ENCODE peak calls at places on chromosomes 6 and 20, in five cellular contexts. W is stomach, D is Peyer's patch, K is HCT116, N is ovary. O is an unnamed sample.

GRCh38 chr6:26197736-26198625 is 110.8 kb downstream of the HFE start:
- DNase-seq in W (no peak), D (peak; percentile 85), N (no peak), K (peak; percentile 35), O (peak; percentile 39)

GRCh38 chr6:90217621-90218496 is 78.8 kb downstream of the BACH2 start:
- DNase-seq in D (peak; percentile 58), N (no peak), K (no peak), W (peak; percentile 56), O (no peak)

GRCh38 chr6:34745277-34746103 is 11.8 kb upstream of the SNRPC start:
- DNase-seq in D (peak; percentile 79), W (peak; percentile 82), K (no peak), N (no peak), O (peak; percentile 43)

GRCh38 chr6:165729307-165729936 is 66.4 kb upstream of the PDE10A start:
- DNase-seq in K (peak; percentile 6), W (peak; percentile 44), D (peak; percentile 66), N (peak; percentile 35), O (no peak)

GRCh38 chr6:150038202-150038830 is 13.0 kb upstream of the RAET1L start:
- DNase-seq in N (no peak), K (no peak), W (no peak), D (no peak), O (no peak)

GRCh38 chr6:112502348-112503130 is 155.4 kb downstream of the RFPL4B start:
- DNase-seq in K (no peak), D (no peak), W (no peak), N (no peak), O (no peak)

GRCh38 chr6:149950423-149950822 is 8.6 kb downstream of the ULBP2 start:
- DNase-seq in W (no peak), D (peak; percentile 58), N (no peak), K (no peak), O (no peak)

GRCh38 chr20:11777387-11777786 is 140.3 kb upstream of the BTBD3 start:
- DNase-seq in W (no peak), N (no peak), D (no peak), K (no peak), O (no peak)

GRCh38 chr6:164741938-164742451 is 567.4 kb downstream of the C6orf118 start:
- DNase-seq in N (no peak), W (no peak), D (no peak), K (no peak), O (no peak)

GRCh38 chr6:148164645-148165044 is 178.0 kb upstream of the SASH1 start:
- DNase-seq in W (no peak), D (no peak), K (no peak), N (no peak), O (no peak)

GRCh38 chr6:78831492-78831891 is 35.9 kb upstream of the IRAK1BP1 start:
- DNase-seq in K (no peak), W (peak; percentile 37), D (no peak), N (no peak), O (no peak)

GRCh38 chr6:46437671-46438221 is 53.5 kb downstream of the RCAN2 start:
- DNase-seq in K (no peak), D (no peak), W (no peak), N (no peak), O (no peak)

GRCh38 chr6:25921525-25922203 is 8.8 kb downstream of the SLC17A2 start:
- DNase-seq in N (no peak), K (no peak), W (no peak), D (no peak), O (no peak)

GRCh38 chr20:25739615-25740320 is 43.1 kb upstream of the ZNF337 start:
- DNase-seq in D (no peak), W (no peak), K (no peak), N (no peak), O (no peak)

GRCh38 chr6:144582939-144583613 is 297.9 kb downstream of the UTRN start:
- DNase-seq in K (no peak), W (peak; percentile 31), N (no peak), D (peak; percentile 64), O (peak; percentile 12)

GRCh38 chr20:46063151-46063550 is 26.6 kb downstream of the NCOA5 start:
- DNase-seq in K (no peak), W (no peak), N (no peak), D (no peak), O (no peak)

GRCh38 chr6:44216677-44217331 is at the start of gene MYMX:
- DNase-seq in W (peak; percentile 59), K (no peak), D (no peak), N (peak; percentile 55), O (no peak)

DNA sequence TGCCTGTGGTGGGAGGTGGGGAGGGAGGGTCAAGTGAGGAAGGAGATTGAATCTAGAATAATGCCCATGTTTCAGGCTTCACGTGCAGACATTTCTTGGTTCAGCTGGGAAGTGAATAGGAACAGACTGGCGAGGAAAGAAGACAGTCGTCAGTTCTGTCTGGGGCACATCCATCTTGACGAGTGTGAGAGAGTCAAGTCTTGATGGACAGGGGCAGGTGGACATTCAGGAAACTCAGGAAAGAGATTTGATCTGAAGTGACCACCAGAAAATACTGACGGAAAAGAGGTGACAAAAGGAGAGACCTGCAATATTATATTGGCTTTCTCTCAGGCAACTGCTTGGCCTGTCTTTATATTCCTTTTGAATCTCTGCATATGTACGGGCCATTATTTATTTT is 68.6 kb downstream of the ESR1 start:
- DNase-seq in K (no peak), D (no peak), W (no peak), N (no peak), O (no peak)
- H3K4me3 ChIP-seq in K (no peak overlapping the region), D (no peak overlapping the region), W (no peak overlapping the region), N (no peak overlapping the region), O (no peak overlapping the region)

GRCh38 chr6:33118525-33119123 is 42.8 kb downstream of the HLA-DPB1 start:
- DNase-seq in W (no peak), D (no peak), K (peak; percentile 46), N (no peak), O (peak; percentile 42)

GRCh38 chr6:33116881-33117711 is 41.3 kb downstream of the HLA-DPB1 start:
- DNase-seq in K (no peak), D (no peak), N (no peak), W (no peak), O (no peak)

GRCh38 chr6:33116417-33116816 is 40.6 kb downstream of the HLA-DPB1 start:
- DNase-seq in N (no peak), D (no peak), W (no peak), K (no peak), O (no peak)

GRCh38 chr6:33114428-33114827 is 38.6 kb downstream of the HLA-DPB1 start:
- DNase-seq in K (no peak), D (no peak), N (no peak), W (no peak), O (no peak)

DNA sequence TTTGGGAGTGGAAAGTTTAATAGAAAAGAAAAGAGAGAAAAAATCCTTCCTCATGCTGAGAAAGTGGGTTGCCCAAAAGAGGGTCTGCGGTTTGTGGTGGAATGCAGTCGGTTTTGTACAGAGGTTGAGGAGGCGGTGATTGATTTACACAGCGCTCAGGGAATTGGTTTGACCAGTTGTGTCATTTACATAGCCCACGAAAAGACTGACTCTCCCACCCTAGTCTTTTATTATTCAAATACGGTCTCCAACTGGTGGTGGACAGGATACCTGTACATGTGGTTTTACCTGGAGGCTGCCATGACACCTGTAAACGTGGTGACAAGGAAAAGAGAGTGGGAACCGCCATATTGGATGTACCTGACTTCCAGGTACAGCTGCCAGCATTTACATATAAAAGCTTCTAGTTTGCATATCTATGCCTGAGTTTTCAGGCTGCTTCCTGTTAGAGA is 42.1 kb downstream of the HLA-DPB1 start:
- DNase-seq in W (no peak), D (no peak), K (no peak), N (no peak), O (no peak)
- H3K27me3 ChIP-seq in W (no peaks in the 10 kb centered on the region), D (peaks cover 16% of the 10 kb centered on the region), K (peaks cover 16% of the 10 kb centered on the region), N (no peaks in the 10 kb centered on the region), O (peaks cover 8% of the 10 kb centered on the region)

GRCh38 chr20:33664762-33665144 is 2.0 kb upstream of the ACTL10 start:
- DNase-seq in W (no peak), N (no peak), D (no peak), K (no peak), O (no peak)
- TF ChIP-seq POLR2A in W (no peak), N (no peak), D (no peak), K (no peak), O (no peak)

GRCh38 chr6:127893541-127893940 is 7.3 kb downstream of the THEMIS start:
- DNase-seq in N (no peak), K (no peak), W (no peak), D (no peak), O (no peak)
- H3K4me3 ChIP-seq in N (no peak overlapping the region), K (no peak overlapping the region), W (no peak overlapping the region), D (no peak overlapping the region), O (no peak overlapping the region)

GRCh38 chr20:51085761-51086160 is 62.9 kb upstream of the KCNG1 start:
- DNase-seq in N (no peak), D (no peak), W (no peak), K (peak; percentile 18), O (no peak)
- H3K27me3 ChIP-seq in N (no peaks in the 10 kb centered on the region), D (no peaks in the 10 kb centered on the region), W (no peaks in the 10 kb centered on the region), K (peaks cover 70% of the 10 kb centered on the region), O (no peaks in the 10 kb centered on the region)

GRCh38 chr6:22681761-22682160 is 112.4 kb downstream of the HDGFL1 start:
- DNase-seq in W (no peak), N (no peak), K (no peak), D (no peak), O (no peak)

GRCh38 chr6:22682979-22683378 is 113.6 kb downstream of the HDGFL1 start:
- DNase-seq in D (no peak), K (no peak), N (no peak), W (no peak), O (no peak)

DNA sequence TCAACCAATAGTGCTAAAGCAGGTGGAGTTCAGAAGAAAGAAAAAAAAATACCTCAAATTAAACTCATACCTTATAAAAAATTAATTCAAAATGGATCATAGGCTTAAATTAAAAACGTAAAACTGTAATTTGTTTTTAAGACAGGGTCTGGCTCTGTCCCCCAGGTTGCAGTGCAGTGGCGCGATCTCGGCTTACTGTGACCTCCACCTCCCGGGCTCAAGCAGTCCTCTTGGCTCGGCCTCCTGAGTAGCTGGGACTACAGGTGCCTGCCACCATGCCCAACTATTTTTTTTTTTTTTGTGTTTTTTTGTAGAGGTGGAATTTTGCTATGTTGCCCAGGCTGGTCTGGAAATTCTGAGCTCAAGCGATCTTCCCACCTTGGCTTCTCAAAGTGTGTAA is 111.6 kb downstream of the HDGFL1 start:
- DNase-seq in W (no peak), K (no peak), N (no peak), D (no peak), O (no peak)
- TF ChIP-seq POLR2A in W (no peak), K (no peak), N (no peak), D (no peak), O (no peak)

GRCh38 chr6:135323979-135324378 is 142.9 kb downstream of the MYB start:
- DNase-seq in K (no peak), D (no peak), W (no peak), N (no peak), O (no peak)
- H3K4me3 ChIP-seq in K (no peak overlapping the region), D (no peak overlapping the region), W (no peak overlapping the region), N (no peak overlapping the region), O (no peak overlapping the region)